ENCODE peak calls at places on chromosomes 1 and 21, in seven cellular contexts. G is RPMI8226, A is uterus, U is HCEC 1CT, N is BJ, I is ovary, R is AG08395. Z is an unnamed sample.

GRCh38 chr1:111990878-111991760 is 1.7 kb upstream of the KCND3 start:
- DNase-seq in G (peak), A (peak), U (peak), N (no peak), I (peak), R (peak), Z (no peak)

GRCh38 chr1:89657886-89658285 is 25.0 kb downstream of the LRRC8C start:
- DNase-seq in G (no peak), A (no peak), U (no peak), N (no peak), I (no peak), R (no peak), Z (peak)

GRCh38 chr1:112522621-112523020 is 13.9 kb downstream of the WNT2B start:
- DNase-seq in G (no peak), A (no peak), U (peak), N (peak), I (no peak), R (peak), Z (peak)

GRCh38 chr1:204084247-204084772 is 11.4 kb downstream of the SOX13 start:
- DNase-seq in G (peak), A (no peak), U (no peak), N (no peak), I (no peak), R (no peak), Z (no peak)

GRCh38 chr1:162192323-162192678 is 122.8 kb downstream of the NOS1AP start:
- DNase-seq in G (no peak), A (no peak), U (no peak), N (no peak), I (no peak), R (no peak), Z (no peak)

GRCh38 chr1:204222006-204222872 is 8.5 kb upstream of the GOLT1A start:
- DNase-seq in G (no peak), A (no peak), U (no peak), N (no peak), I (no peak), R (no peak), Z (no peak)

GRCh38 chr1:25871086-25871703 is 4.3 kb downstream of the PAQR7 start:
- DNase-seq in G (no peak), A (no peak), U (no peak), N (no peak), I (no peak), R (no peak), Z (no peak)

GRCh38 chr21:38733973-38734546 is 71.7 kb upstream of the ETS2 start:
- DNase-seq in G (peak), A (peak), U (peak), N (no peak), I (peak), R (peak), Z (peak)

GRCh38 chr21:30680586-30680985 is 37.9 kb downstream of the KRTAP20-3 start:
- DNase-seq in G (no peak), A (no peak), U (no peak), N (no peak), I (no peak), R (no peak), Z (no peak)

Z was measured in IMR-90.